ENCODE peak calls at places on chromosomes 6 and 20, in ten cellular contexts. P is suprapubic skin, L is IMR-90, Z is A549, W is body of pancreas, A is NB4, R is ovary, Q is testis, V is endothelial cell of umbilical vein, B is HepG2. Y is an unnamed sample.

GRCh38 chr6:25456249-25456648 is 177.1 kb downstream of the CARMIL1 start:
- DNase-seq in Z (no peak), A (no peak), W (no peak), R (no peak), V (no peak), B (no peak), L (no peak), P (no peak), Q (no peak), Y (no peak)

GRCh38 chr6:3370361-3371221 is 86.3 kb downstream of the SLC22A23 start:
- DNase-seq in W (peak), L (no peak), P (no peak), V (no peak), B (peak), A (no peak), Q (no peak), Z (no peak), R (no peak), Y (peak)

GRCh38 chr6:140956567-140957306 is 1176.0 kb upstream of the GJE1 start:
- DNase-seq in R (no peak), P (no peak), B (no peak), L (peak), V (no peak), Q (no peak), Z (no peak), W (no peak), A (no peak), Y (no peak)

GRCh38 chr6:6665505-6665904 is 77.0 kb downstream of the LY86 start:
- DNase-seq in R (no peak), B (no peak), P (no peak), A (no peak), W (no peak), L (no peak), V (peak), Q (no peak), Z (no peak), Y (no peak)

GRCh38 chr6:41675176-41675767 is 37.0 kb downstream of the MDFI start:
- DNase-seq in B (no peak), P (no peak), W (no peak), L (no peak), R (no peak), Z (no peak), Q (no peak), A (no peak), V (no peak), Y (no peak)

GRCh38 chr6:17600527-17601388 is 656 bp downstream of the FAM8A1 start:
- DNase-seq in A (peak), Z (no peak), B (peak), L (peak), W (peak), P (peak), V (peak), Q (peak), R (peak), Y (peak)

GRCh38 chr6:35327349-35328027 is 14.9 kb upstream of the PPARD start:
- DNase-seq in B (peak), W (peak), Q (peak), V (peak), R (no peak), Z (peak), L (peak), A (peak), P (no peak), Y (peak)

GRCh38 chr20:63879264-63879663 is 14.2 kb downstream of the TPD52L2 start:
- DNase-seq in B (no peak), V (no peak), W (no peak), Q (no peak), P (no peak), R (no peak), A (no peak), L (no peak), Z (no peak), Y (no peak)

GRCh38 chr20:5078399-5078958 is 41.3 kb downstream of the PCNA start:
- DNase-seq in P (no peak), Z (peak), V (peak), W (peak), B (peak), R (peak), A (peak), Q (peak), L (peak), Y (peak)

GRCh38 chr6:35776364-35777215 is at the start of gene CLPSL2:
- DNase-seq in B (no peak), W (peak), P (no peak), Z (peak), V (no peak), R (no peak), A (peak), L (no peak), Q (no peak), Y (no peak)

GRCh38 chr20:17835941-17836861 is 132.4 kb downstream of the SNX5 start:
- DNase-seq in L (peak), P (peak), V (peak), B (no peak), R (peak), W (peak), A (no peak), Q (peak), Z (no peak), Y (no peak)

GRCh38 chr6:57177545-57178225 is 5.6 kb downstream of the BAG2 start:
- DNase-seq in R (peak), W (peak), Q (peak), B (no peak), Z (no peak), A (no peak), L (peak), V (no peak), P (peak), Y (no peak)

GRCh38 chr6:142187209-142187608 is 40.1 kb downstream of the VTA1 start:
- DNase-seq in A (no peak), B (no peak), P (no peak), L (peak), V (peak), Z (no peak), Q (peak), W (peak), R (no peak), Y (no peak)

GRCh38 chr6:129498950-129499870 is 210.8 kb downstream of the ARHGAP18 start:
- DNase-seq in Q (no peak), R (no peak), W (no peak), L (peak), B (peak), P (no peak), V (peak), Z (peak), A (peak), Y (peak)

GRCh38 chr6:25392372-25392771 is 113.2 kb downstream of the CARMIL1 start:
- DNase-seq in R (no peak), P (no peak), W (no peak), V (no peak), Z (no peak), L (no peak), Q (no peak), A (no peak), B (no peak), Y (no peak)

DNA sequence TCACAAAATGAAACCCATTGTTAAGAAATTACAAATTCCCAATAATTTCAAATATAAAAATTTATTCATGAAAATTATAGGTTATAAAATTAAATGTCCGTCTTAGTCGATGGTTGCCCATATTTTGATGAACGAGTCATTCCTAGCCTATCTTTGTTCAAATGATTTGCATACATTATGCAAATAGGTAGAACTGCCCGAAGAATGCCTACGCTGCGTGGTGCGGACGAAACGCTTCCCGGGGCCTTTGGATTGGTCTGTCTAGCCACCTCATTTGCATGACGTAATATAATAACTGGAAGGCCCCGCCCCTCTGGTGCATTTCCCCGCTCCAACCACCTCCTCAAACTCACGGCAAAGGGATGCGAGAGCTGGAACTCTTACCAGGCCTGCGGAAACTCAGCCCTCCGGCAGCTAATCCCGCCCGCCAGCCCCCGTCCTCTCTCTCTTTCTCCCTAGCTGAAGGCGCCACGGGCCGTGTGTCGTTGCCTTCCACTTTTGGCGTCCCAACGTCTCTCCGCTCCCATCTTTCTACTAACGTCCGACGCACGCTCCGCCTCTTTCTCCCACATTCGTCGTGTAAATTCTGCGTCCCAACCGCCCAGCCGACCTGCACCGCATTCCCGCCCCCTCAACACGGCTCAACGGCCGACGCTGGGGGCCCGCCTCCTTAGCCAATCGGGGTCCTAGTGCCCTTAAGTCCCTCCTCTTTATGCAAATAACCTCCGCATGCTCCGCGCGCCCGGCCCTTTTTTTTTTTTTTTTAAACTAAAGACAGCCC is 520 bp upstream of the PRRC2A start:
- DNase-seq in A (peak), Q (peak), P (peak), V (peak), W (peak), R (peak), B (peak), L (peak), Z (peak), Y (peak)
- TF ChIP-seq POLR2A in A (peak), Q (peak), P (peak), V (peak), W (peak), R (peak), B (peak), L (peak), Z (peak), Y (peak)

GRCh38 chr20:49419785-49420184 is 62.7 kb downstream of the KCNB1 start:
- DNase-seq in L (no peak), Q (no peak), P (no peak), W (no peak), R (no peak), Z (no peak), B (no peak), V (no peak), A (no peak), Y (no peak)

GRCh38 chr20:49420811-49421295 is 61.6 kb downstream of the KCNB1 start:
- DNase-seq in A (no peak), Z (no peak), P (peak), W (peak), L (no peak), R (peak), V (no peak), Q (peak), B (no peak), Y (no peak)

GRCh38 chr20:49422176-49422575 is 60.3 kb downstream of the KCNB1 start:
- DNase-seq in Z (no peak), L (no peak), V (no peak), B (no peak), W (no peak), P (no peak), R (no peak), Q (no peak), A (no peak), Y (no peak)

GRCh38 chr20:49418832-49419231 is 63.6 kb downstream of the KCNB1 start:
- DNase-seq in W (no peak), V (no peak), R (no peak), Q (no peak), B (no peak), L (no peak), P (no peak), Z (no peak), A (no peak), Y (no peak)

GRCh38 chr20:49420292-49420691 is 62.2 kb downstream of the KCNB1 start:
- DNase-seq in Q (no peak), L (no peak), B (no peak), A (no peak), V (no peak), R (no peak), Z (no peak), P (no peak), W (no peak), Y (no peak)
- TF ChIP-seq POLR2A in Q (no peak), L (no peak), B (no peak), A (no peak), V (no peak), R (no peak), Z (no peak), P (no peak), W (no peak), Y (no peak)

GRCh38 chr20:962223-962622 is 39.9 kb downstream of the RSPO4 start:
- DNase-seq in B (no peak), W (no peak), Z (no peak), A (no peak), V (no peak), P (no peak), Q (no peak), L (no peak), R (no peak), Y (no peak)

GRCh38 chr20:965956-966355 is 36.2 kb downstream of the RSPO4 start:
- DNase-seq in R (no peak), V (no peak), P (no peak), Q (peak), Z (no peak), A (no peak), L (no peak), B (no peak), W (no peak), Y (no peak)

GRCh38 chr20:962683-963082 is 39.4 kb downstream of the RSPO4 start:
- DNase-seq in V (no peak), B (no peak), P (no peak), Z (no peak), R (no peak), A (no peak), Q (no peak), W (no peak), L (no peak), Y (no peak)

GRCh38 chr20:961768-962167 is 40.3 kb downstream of the RSPO4 start:
- DNase-seq in Z (no peak), Q (no peak), A (no peak), B (no peak), V (no peak), R (no peak), L (no peak), P (no peak), W (no peak), Y (no peak)

DNA sequence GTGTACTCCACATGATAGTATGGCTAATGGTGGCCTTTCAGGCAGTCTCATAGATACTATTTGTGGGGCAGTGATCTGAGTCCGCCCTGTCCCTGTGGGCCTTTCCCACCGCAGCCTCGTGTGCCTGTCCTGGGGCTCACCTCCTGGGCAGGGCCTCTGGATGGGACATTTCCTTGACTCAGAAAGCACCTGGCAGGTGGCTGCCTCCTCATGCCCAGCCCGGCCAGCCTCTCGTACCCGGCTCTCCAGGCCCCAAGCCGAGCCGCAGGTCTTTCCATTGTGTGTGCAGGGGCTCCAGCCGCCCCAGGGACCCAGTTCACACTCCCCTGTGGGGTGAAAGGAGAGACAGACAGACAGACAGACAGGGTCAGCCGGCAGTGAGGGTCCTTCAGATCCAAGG is 38.3 kb downstream of the RSPO4 start:
- DNase-seq in B (no peak), A (no peak), Z (no peak), Q (no peak), R (no peak), V (no peak), P (no peak), L (no peak), W (no peak), Y (no peak)
- TF ChIP-seq POLR2A in B (no peak), A (no peak), Z (no peak), Q (no peak), R (no peak), V (no peak), P (no peak), L (no peak), W (no peak), Y (no peak)

DNA sequence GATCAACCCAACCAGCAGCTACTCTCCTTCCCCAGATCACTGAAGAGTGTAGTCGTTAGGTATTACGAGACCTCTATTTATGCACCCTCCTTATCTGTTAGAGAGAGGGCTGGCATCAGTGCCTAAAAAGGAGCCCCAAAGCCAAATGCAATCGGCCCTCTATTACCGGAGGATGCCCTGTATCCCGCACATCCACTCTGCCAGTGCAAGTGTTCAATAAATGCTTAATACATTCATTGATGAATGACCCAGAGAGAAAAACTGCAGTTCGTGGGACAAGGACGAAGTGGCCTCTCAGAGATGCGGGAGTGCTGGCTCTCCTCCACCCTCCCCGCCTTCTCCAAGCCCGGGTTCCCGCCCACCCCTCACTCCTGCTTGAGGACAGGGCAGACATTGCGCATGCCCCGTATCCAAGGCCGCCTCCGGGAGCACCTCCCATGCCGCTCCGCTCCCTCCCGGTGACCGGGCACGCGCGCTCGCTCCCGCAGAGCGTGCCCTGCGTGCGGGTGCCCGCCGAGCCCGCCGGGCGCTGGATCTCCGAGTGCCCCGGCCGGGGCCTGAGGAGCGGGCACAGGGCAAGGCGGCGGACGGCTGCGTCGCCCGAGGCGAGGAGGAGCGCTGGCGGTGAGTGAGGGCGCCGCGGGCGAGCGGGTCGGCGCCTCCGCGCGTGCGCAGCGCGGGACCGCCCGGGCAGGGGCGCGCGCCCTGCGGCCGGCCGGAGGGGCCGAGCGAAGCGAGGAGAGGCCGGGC is 27.2 kb upstream of the BTBD3 start:
- DNase-seq in V (peak), Z (peak), A (peak), L (peak), W (peak), B (peak), Q (peak), P (peak), R (peak), Y (peak)
- TF ChIP-seq POLR2A in V (no peak), Z (peak), A (peak), L (peak), W (peak), B (peak), Q (no peak), P (peak), R (peak), Y (peak)